ENCODE peak calls at places on chromosomes 3 and 15, in nine cellular contexts. One of them, this sample, is unnamed.

GRCh38 chr3:143783856-143784370 is 64.4 kb downstream of the SLC9A9 start:
- DNase-seq in T-helper 9 cell: no peak
- DNase-seq in CD8-positive, alpha-beta memory T cell: no peak
- DNase-seq in endothelial cell: no peak
- DNase-seq in A549: no peak
- DNase-seq in activated CD8-positive, alpha-beta memory T cell treated with anti-CD3 and anti-CD28 coated beads, Interleukin-2, amount 50 U/mL, for 48 hours: no peak
- DNase-seq in stimulated activated CD4-positive, alpha-beta T cell treated with anti-CD3 and anti-CD28 coated beads, Interleukin-12 subunit alpha, Interleukin-12 subunit beta, amount 100 ng/mL, for 48 hours: no peak
- DNase-seq in activated naive CD4-positive, alpha-beta T cell: no peak
- DNase-seq in omental fat pad: no peak
- DNase-seq in this sample: no peak

GRCh38 chr15:64521726-64522164 is 61.4 kb downstream of the ZNF609 start:
- DNase-seq in CD8-positive, alpha-beta memory T cell: no peak
- DNase-seq in activated CD8-positive, alpha-beta memory T cell treated with anti-CD3 and anti-CD28 coated beads, Interleukin-2, amount 50 U/mL, for 48 hours: no peak
- DNase-seq in omental fat pad: no peak
- DNase-seq in activated naive CD4-positive, alpha-beta T cell: no peak
- DNase-seq in A549: peak
- DNase-seq in T-helper 9 cell: no peak
- DNase-seq in stimulated activated CD4-positive, alpha-beta T cell treated with anti-CD3 and anti-CD28 coated beads, Interleukin-12 subunit alpha, Interleukin-12 subunit beta, amount 100 ng/mL, for 48 hours: no peak
- DNase-seq in endothelial cell: no peak
- DNase-seq in this sample: no peak

GRCh38 chr15:92074646-92075045 is 221.1 kb downstream of the SLCO3A1 start:
- DNase-seq in CD8-positive, alpha-beta memory T cell: no peak
- DNase-seq in activated CD8-positive, alpha-beta memory T cell treated with anti-CD3 and anti-CD28 coated beads, Interleukin-2, amount 50 U/mL, for 48 hours: no peak
- DNase-seq in activated naive CD4-positive, alpha-beta T cell: no peak
- DNase-seq in T-helper 9 cell: no peak
- DNase-seq in stimulated activated CD4-positive, alpha-beta T cell treated with anti-CD3 and anti-CD28 coated beads, Interleukin-12 subunit alpha, Interleukin-12 subunit beta, amount 100 ng/mL, for 48 hours: no peak
- DNase-seq in A549: no peak
- DNase-seq in endothelial cell: no peak
- DNase-seq in omental fat pad: no peak
- DNase-seq in this sample: no peak

GRCh38 chr3:23810342-23811116 is 4.8 kb downstream of the UBE2E1 start:
- DNase-seq in activated naive CD4-positive, alpha-beta T cell: peak
- DNase-seq in T-helper 9 cell: peak
- DNase-seq in activated CD8-positive, alpha-beta memory T cell treated with anti-CD3 and anti-CD28 coated beads, Interleukin-2, amount 50 U/mL, for 48 hours: peak
- DNase-seq in omental fat pad: no peak
- DNase-seq in stimulated activated CD4-positive, alpha-beta T cell treated with anti-CD3 and anti-CD28 coated beads, Interleukin-12 subunit alpha, Interleukin-12 subunit beta, amount 100 ng/mL, for 48 hours: no peak
- DNase-seq in CD8-positive, alpha-beta memory T cell: peak
- DNase-seq in endothelial cell: peak
- DNase-seq in A549: peak
- DNase-seq in this sample: peak

GRCh38 chr3:72376917-72377710 is 471.1 kb downstream of the SHQ1 start:
- DNase-seq in activated naive CD4-positive, alpha-beta T cell: no peak
- DNase-seq in activated CD8-positive, alpha-beta memory T cell treated with anti-CD3 and anti-CD28 coated beads, Interleukin-2, amount 50 U/mL, for 48 hours: no peak
- DNase-seq in endothelial cell: no peak
- DNase-seq in stimulated activated CD4-positive, alpha-beta T cell treated with anti-CD3 and anti-CD28 coated beads, Interleukin-12 subunit alpha, Interleukin-12 subunit beta, amount 100 ng/mL, for 48 hours: no peak
- DNase-seq in omental fat pad: no peak
- DNase-seq in T-helper 9 cell: no peak
- DNase-seq in CD8-positive, alpha-beta memory T cell: no peak
- DNase-seq in A549: no peak
- DNase-seq in this sample: no peak

GRCh38 chr15:63203451-63204090 is 14.2 kb downstream of the RAB8B start:
- DNase-seq in A549: no peak
- DNase-seq in T-helper 9 cell: peak
- DNase-seq in activated naive CD4-positive, alpha-beta T cell: no peak
- DNase-seq in endothelial cell: no peak
- DNase-seq in CD8-positive, alpha-beta memory T cell: peak
- DNase-seq in activated CD8-positive, alpha-beta memory T cell treated with anti-CD3 and anti-CD28 coated beads, Interleukin-2, amount 50 U/mL, for 48 hours: peak
- DNase-seq in stimulated activated CD4-positive, alpha-beta T cell treated with anti-CD3 and anti-CD28 coated beads, Interleukin-12 subunit alpha, Interleukin-12 subunit beta, amount 100 ng/mL, for 48 hours: no peak
- DNase-seq in omental fat pad: no peak
- DNase-seq in this sample: no peak

GRCh38 chr15:78034495-78035191 is 42.9 kb downstream of the TBC1D2B start:
- DNase-seq in omental fat pad: no peak
- DNase-seq in endothelial cell: no peak
- DNase-seq in activated naive CD4-positive, alpha-beta T cell: peak
- DNase-seq in CD8-positive, alpha-beta memory T cell: peak
- DNase-seq in A549: no peak
- DNase-seq in T-helper 9 cell: peak
- DNase-seq in stimulated activated CD4-positive, alpha-beta T cell treated with anti-CD3 and anti-CD28 coated beads, Interleukin-12 subunit alpha, Interleukin-12 subunit beta, amount 100 ng/mL, for 48 hours: peak
- DNase-seq in activated CD8-positive, alpha-beta memory T cell treated with anti-CD3 and anti-CD28 coated beads, Interleukin-2, amount 50 U/mL, for 48 hours: peak
- DNase-seq in this sample: peak

GRCh38 chr3:115595611-115596010 is 27.7 kb upstream of the GAP43 start:
- DNase-seq in A549: no peak
- DNase-seq in T-helper 9 cell: no peak
- DNase-seq in activated naive CD4-positive, alpha-beta T cell: no peak
- DNase-seq in endothelial cell: no peak
- DNase-seq in stimulated activated CD4-positive, alpha-beta T cell treated with anti-CD3 and anti-CD28 coated beads, Interleukin-12 subunit alpha, Interleukin-12 subunit beta, amount 100 ng/mL, for 48 hours: no peak
- DNase-seq in omental fat pad: no peak
- DNase-seq in CD8-positive, alpha-beta memory T cell: no peak
- DNase-seq in activated CD8-positive, alpha-beta memory T cell treated with anti-CD3 and anti-CD28 coated beads, Interleukin-2, amount 50 U/mL, for 48 hours: no peak
- DNase-seq in this sample: no peak

GRCh38 chr3:45055032-45055410 is 28.9 kb downstream of the CLEC3B start:
- DNase-seq in T-helper 9 cell: no peak
- DNase-seq in activated naive CD4-positive, alpha-beta T cell: no peak
- DNase-seq in stimulated activated CD4-positive, alpha-beta T cell treated with anti-CD3 and anti-CD28 coated beads, Interleukin-12 subunit alpha, Interleukin-12 subunit beta, amount 100 ng/mL, for 48 hours: no peak
- DNase-seq in endothelial cell: no peak
- DNase-seq in omental fat pad: no peak
- DNase-seq in A549: no peak
- DNase-seq in CD8-positive, alpha-beta memory T cell: no peak
- DNase-seq in activated CD8-positive, alpha-beta memory T cell treated with anti-CD3 and anti-CD28 coated beads, Interleukin-2, amount 50 U/mL, for 48 hours: no peak
- DNase-seq in this sample: no peak

GRCh38 chr15:90580946-90581345 is 51.2 kb downstream of the CRTC3 start:
- DNase-seq in stimulated activated CD4-positive, alpha-beta T cell treated with anti-CD3 and anti-CD28 coated beads, Interleukin-12 subunit alpha, Interleukin-12 subunit beta, amount 100 ng/mL, for 48 hours: no peak
- DNase-seq in A549: no peak
- DNase-seq in activated CD8-positive, alpha-beta memory T cell treated with anti-CD3 and anti-CD28 coated beads, Interleukin-2, amount 50 U/mL, for 48 hours: no peak
- DNase-seq in CD8-positive, alpha-beta memory T cell: no peak
- DNase-seq in omental fat pad: no peak
- DNase-seq in activated naive CD4-positive, alpha-beta T cell: no peak
- DNase-seq in T-helper 9 cell: no peak
- DNase-seq in endothelial cell: no peak
- DNase-seq in this sample: no peak

GRCh38 chr3:31659246-31659645 is 126.5 kb downstream of the STT3B start:
- DNase-seq in activated CD8-positive, alpha-beta memory T cell treated with anti-CD3 and anti-CD28 coated beads, Interleukin-2, amount 50 U/mL, for 48 hours: no peak
- DNase-seq in T-helper 9 cell: no peak
- DNase-seq in A549: no peak
- DNase-seq in CD8-positive, alpha-beta memory T cell: no peak
- DNase-seq in stimulated activated CD4-positive, alpha-beta T cell treated with anti-CD3 and anti-CD28 coated beads, Interleukin-12 subunit alpha, Interleukin-12 subunit beta, amount 100 ng/mL, for 48 hours: no peak
- DNase-seq in omental fat pad: no peak
- DNase-seq in endothelial cell: no peak
- DNase-seq in activated naive CD4-positive, alpha-beta T cell: no peak
- DNase-seq in this sample: no peak

GRCh38 chr15:91867581-91868026 is 14.1 kb downstream of the SLCO3A1 start:
- DNase-seq in CD8-positive, alpha-beta memory T cell: no peak
- DNase-seq in stimulated activated CD4-positive, alpha-beta T cell treated with anti-CD3 and anti-CD28 coated beads, Interleukin-12 subunit alpha, Interleukin-12 subunit beta, amount 100 ng/mL, for 48 hours: no peak
- DNase-seq in activated CD8-positive, alpha-beta memory T cell treated with anti-CD3 and anti-CD28 coated beads, Interleukin-2, amount 50 U/mL, for 48 hours: no peak
- DNase-seq in activated naive CD4-positive, alpha-beta T cell: no peak
- DNase-seq in endothelial cell: no peak
- DNase-seq in omental fat pad: peak
- DNase-seq in A549: peak
- DNase-seq in T-helper 9 cell: no peak
- DNase-seq in this sample: no peak

GRCh38 chr3:40997711-40998519 is 201.4 kb upstream of the CTNNB1 start:
- DNase-seq in CD8-positive, alpha-beta memory T cell: no peak
- DNase-seq in endothelial cell: no peak
- DNase-seq in omental fat pad: no peak
- DNase-seq in stimulated activated CD4-positive, alpha-beta T cell treated with anti-CD3 and anti-CD28 coated beads, Interleukin-12 subunit alpha, Interleukin-12 subunit beta, amount 100 ng/mL, for 48 hours: no peak
- DNase-seq in activated CD8-positive, alpha-beta memory T cell treated with anti-CD3 and anti-CD28 coated beads, Interleukin-2, amount 50 U/mL, for 48 hours: no peak
- DNase-seq in A549: no peak
- DNase-seq in T-helper 9 cell: no peak
- DNase-seq in activated naive CD4-positive, alpha-beta T cell: no peak
- DNase-seq in this sample: no peak

GRCh38 chr3:184766555-184767261 is 45.3 kb upstream of the VPS8 start:
- DNase-seq in omental fat pad: no peak
- DNase-seq in stimulated activated CD4-positive, alpha-beta T cell treated with anti-CD3 and anti-CD28 coated beads, Interleukin-12 subunit alpha, Interleukin-12 subunit beta, amount 100 ng/mL, for 48 hours: no peak
- DNase-seq in CD8-positive, alpha-beta memory T cell: no peak
- DNase-seq in endothelial cell: no peak
- DNase-seq in activated naive CD4-positive, alpha-beta T cell: no peak
- DNase-seq in activated CD8-positive, alpha-beta memory T cell treated with anti-CD3 and anti-CD28 coated beads, Interleukin-2, amount 50 U/mL, for 48 hours: no peak
- DNase-seq in T-helper 9 cell: no peak
- DNase-seq in A549: no peak
- DNase-seq in this sample: no peak

GRCh38 chr3:160217675-160218074 is 7.5 kb upstream of the C3orf80 start:
- DNase-seq in endothelial cell: no peak
- DNase-seq in activated naive CD4-positive, alpha-beta T cell: no peak
- DNase-seq in A549: no peak
- DNase-seq in activated CD8-positive, alpha-beta memory T cell treated with anti-CD3 and anti-CD28 coated beads, Interleukin-2, amount 50 U/mL, for 48 hours: no peak
- DNase-seq in CD8-positive, alpha-beta memory T cell: no peak
- DNase-seq in stimulated activated CD4-positive, alpha-beta T cell treated with anti-CD3 and anti-CD28 coated beads, Interleukin-12 subunit alpha, Interleukin-12 subunit beta, amount 100 ng/mL, for 48 hours: no peak
- DNase-seq in T-helper 9 cell: no peak
- DNase-seq in omental fat pad: no peak
- DNase-seq in this sample: no peak

GRCh38 chr3:106640353-106640752 is 736.9 kb upstream of the CCDC54 start:
- DNase-seq in endothelial cell: no peak
- DNase-seq in activated naive CD4-positive, alpha-beta T cell: no peak
- DNase-seq in T-helper 9 cell: no peak
- DNase-seq in A549: no peak
- DNase-seq in omental fat pad: no peak
- DNase-seq in CD8-positive, alpha-beta memory T cell: no peak
- DNase-seq in stimulated activated CD4-positive, alpha-beta T cell treated with anti-CD3 and anti-CD28 coated beads, Interleukin-12 subunit alpha, Interleukin-12 subunit beta, amount 100 ng/mL, for 48 hours: no peak
- DNase-seq in activated CD8-positive, alpha-beta memory T cell treated with anti-CD3 and anti-CD28 coated beads, Interleukin-2, amount 50 U/mL, for 48 hours: no peak
- DNase-seq in this sample: no peak

GRCh38 chr3:131435000-131435399 is 53.4 kb downstream of the NUDT16 start:
- DNase-seq in A549: no peak
- DNase-seq in omental fat pad: no peak
- DNase-seq in endothelial cell: no peak
- DNase-seq in activated CD8-positive, alpha-beta memory T cell treated with anti-CD3 and anti-CD28 coated beads, Interleukin-2, amount 50 U/mL, for 48 hours: no peak
- DNase-seq in activated naive CD4-positive, alpha-beta T cell: no peak
- DNase-seq in stimulated activated CD4-positive, alpha-beta T cell treated with anti-CD3 and anti-CD28 coated beads, Interleukin-12 subunit alpha, Interleukin-12 subunit beta, amount 100 ng/mL, for 48 hours: no peak
- DNase-seq in T-helper 9 cell: no peak
- DNase-seq in CD8-positive, alpha-beta memory T cell: no peak
- DNase-seq in this sample: no peak

GRCh38 chr3:72272356-72272755 is 487.4 kb upstream of the PROK2 start:
- DNase-seq in stimulated activated CD4-positive, alpha-beta T cell treated with anti-CD3 and anti-CD28 coated beads, Interleukin-12 subunit alpha, Interleukin-12 subunit beta, amount 100 ng/mL, for 48 hours: no peak
- DNase-seq in activated CD8-positive, alpha-beta memory T cell treated with anti-CD3 and anti-CD28 coated beads, Interleukin-2, amount 50 U/mL, for 48 hours: no peak
- DNase-seq in activated naive CD4-positive, alpha-beta T cell: no peak
- DNase-seq in CD8-positive, alpha-beta memory T cell: no peak
- DNase-seq in endothelial cell: no peak
- DNase-seq in omental fat pad: no peak
- DNase-seq in A549: no peak
- DNase-seq in T-helper 9 cell: no peak
- DNase-seq in this sample: no peak

GRCh38 chr15:74937226-74937601 is 659 bp downstream of the COX5A start:
- DNase-seq in activated naive CD4-positive, alpha-beta T cell: no peak
- DNase-seq in stimulated activated CD4-positive, alpha-beta T cell treated with anti-CD3 and anti-CD28 coated beads, Interleukin-12 subunit alpha, Interleukin-12 subunit beta, amount 100 ng/mL, for 48 hours: no peak
- DNase-seq in T-helper 9 cell: no peak
- DNase-seq in activated CD8-positive, alpha-beta memory T cell treated with anti-CD3 and anti-CD28 coated beads, Interleukin-2, amount 50 U/mL, for 48 hours: no peak
- DNase-seq in A549: no peak
- DNase-seq in omental fat pad: no peak
- DNase-seq in endothelial cell: no peak
- DNase-seq in CD8-positive, alpha-beta memory T cell: no peak
- DNase-seq in this sample: no peak

GRCh38 chr3:132553811-132554210 is 43.3 kb upstream of the ACKR4 start:
- DNase-seq in activated naive CD4-positive, alpha-beta T cell: no peak
- DNase-seq in omental fat pad: no peak
- DNase-seq in T-helper 9 cell: no peak
- DNase-seq in endothelial cell: no peak
- DNase-seq in stimulated activated CD4-positive, alpha-beta T cell treated with anti-CD3 and anti-CD28 coated beads, Interleukin-12 subunit alpha, Interleukin-12 subunit beta, amount 100 ng/mL, for 48 hours: no peak
- DNase-seq in A549: no peak
- DNase-seq in CD8-positive, alpha-beta memory T cell: no peak
- DNase-seq in activated CD8-positive, alpha-beta memory T cell treated with anti-CD3 and anti-CD28 coated beads, Interleukin-2, amount 50 U/mL, for 48 hours: no peak
- DNase-seq in this sample: no peak

GRCh38 chr3:159432721-159433300 is 555.8 kb upstream of the IL12A start:
- DNase-seq in activated CD8-positive, alpha-beta memory T cell treated with anti-CD3 and anti-CD28 coated beads, Interleukin-2, amount 50 U/mL, for 48 hours: no peak
- DNase-seq in omental fat pad: no peak
- DNase-seq in endothelial cell: no peak
- DNase-seq in activated naive CD4-positive, alpha-beta T cell: no peak
- DNase-seq in CD8-positive, alpha-beta memory T cell: no peak
- DNase-seq in stimulated activated CD4-positive, alpha-beta T cell treated with anti-CD3 and anti-CD28 coated beads, Interleukin-12 subunit alpha, Interleukin-12 subunit beta, amount 100 ng/mL, for 48 hours: no peak
- DNase-seq in A549: no peak
- DNase-seq in T-helper 9 cell: no peak
- DNase-seq in this sample: no peak

GRCh38 chr3:15557511-15557946 is 36.0 kb upstream of the COLQ start:
- DNase-seq in activated naive CD4-positive, alpha-beta T cell: no peak
- DNase-seq in CD8-positive, alpha-beta memory T cell: peak
- DNase-seq in T-helper 9 cell: peak
- DNase-seq in stimulated activated CD4-positive, alpha-beta T cell treated with anti-CD3 and anti-CD28 coated beads, Interleukin-12 subunit alpha, Interleukin-12 subunit beta, amount 100 ng/mL, for 48 hours: peak
- DNase-seq in endothelial cell: peak
- DNase-seq in activated CD8-positive, alpha-beta memory T cell treated with anti-CD3 and anti-CD28 coated beads, Interleukin-2, amount 50 U/mL, for 48 hours: no peak
- DNase-seq in omental fat pad: no peak
- DNase-seq in A549: peak
- DNase-seq in this sample: peak

GRCh38 chr3:187227658-187228258 is 30.5 kb downstream of the RTP1 start:
- DNase-seq in activated naive CD4-positive, alpha-beta T cell: no peak
- DNase-seq in T-helper 9 cell: no peak
- DNase-seq in endothelial cell: no peak
- DNase-seq in A549: peak
- DNase-seq in CD8-positive, alpha-beta memory T cell: no peak
- DNase-seq in stimulated activated CD4-positive, alpha-beta T cell treated with anti-CD3 and anti-CD28 coated beads, Interleukin-12 subunit alpha, Interleukin-12 subunit beta, amount 100 ng/mL, for 48 hours: no peak
- DNase-seq in activated CD8-positive, alpha-beta memory T cell treated with anti-CD3 and anti-CD28 coated beads, Interleukin-2, amount 50 U/mL, for 48 hours: no peak
- DNase-seq in omental fat pad: no peak
- DNase-seq in this sample: no peak

GRCh38 chr3:10542518-10542917 is 37.1 kb upstream of the ATP2B2 start:
- DNase-seq in stimulated activated CD4-positive, alpha-beta T cell treated with anti-CD3 and anti-CD28 coated beads, Interleukin-12 subunit alpha, Interleukin-12 subunit beta, amount 100 ng/mL, for 48 hours: no peak
- DNase-seq in endothelial cell: no peak
- DNase-seq in activated naive CD4-positive, alpha-beta T cell: no peak
- DNase-seq in T-helper 9 cell: no peak
- DNase-seq in omental fat pad: no peak
- DNase-seq in CD8-positive, alpha-beta memory T cell: no peak
- DNase-seq in A549: no peak
- DNase-seq in activated CD8-positive, alpha-beta memory T cell treated with anti-CD3 and anti-CD28 coated beads, Interleukin-2, amount 50 U/mL, for 48 hours: no peak
- DNase-seq in this sample: no peak